ENCODE peak calls at places on chromosome 14, in four cellular contexts. V, P, E and A are unnamed samples.

GRCh38 chr14:104460920-104461651 is 118.5 kb upstream of the C14orf180 start:
- DNase-seq in V (no peak), P (no peak), E (peak), A (peak)

GRCh38 chr14:94145902-94146527 is 16.6 kb upstream of the IFI27L2 start:
- DNase-seq in V (no peak), P (no peak), E (no peak), A (no peak)

GRCh38 chr14:63840981-63841380 is 11.8 kb upstream of the SYNE2 start:
- DNase-seq in V (no peak), P (no peak), E (no peak), A (peak)

GRCh38 chr14:52464175-52464574 is 88.1 kb downstream of the TXNDC16 start:
- DNase-seq in V (no peak), P (no peak), E (no peak), A (no peak)

GRCh38 chr14:98708555-98708954 is 563.4 kb downstream of the BCL11B start:
- DNase-seq in V (no peak), P (no peak), E (no peak), A (no peak)

GRCh38 chr14:62776300-62776699 is 269.0 kb downstream of the KCNH5 start:
- DNase-seq in V (peak), P (peak), E (no peak), A (no peak)

GRCh38 chr14:78182722-78183121 is 12.5 kb downstream of the NRXN3 start:
- DNase-seq in V (no peak), P (no peak), E (no peak), A (no peak)

GRCh38 chr14:89771251-89771650 is 183.3 kb downstream of the EFCAB11 start:
- DNase-seq in V (peak), P (peak), E (no peak), A (no peak)

GRCh38 chr14:96091149-96091693 is 52.1 kb downstream of the C14orf132 start:
- DNase-seq in V (no peak), P (no peak), E (no peak), A (no peak)

DNA sequence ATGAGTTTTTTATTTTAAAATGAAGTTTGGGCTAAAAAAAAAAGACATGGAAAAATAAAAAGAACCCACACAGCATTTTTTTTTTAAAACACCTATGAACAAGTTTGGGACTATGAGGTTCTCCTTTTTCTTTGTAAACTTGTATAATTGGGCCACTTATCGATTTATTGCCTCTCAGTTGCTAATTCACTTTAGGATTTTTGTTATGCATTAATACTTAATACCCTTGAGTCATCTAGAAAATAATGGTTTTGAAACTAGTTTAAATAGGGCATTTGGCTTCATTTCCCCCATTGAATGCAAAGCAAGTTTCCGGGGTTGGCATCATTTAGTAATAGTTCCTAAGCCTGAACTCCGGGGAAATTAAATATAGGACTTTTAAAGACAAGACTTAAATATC is 312.8 kb upstream of the RGS6 start:
- DNase-seq in V (no peak), P (no peak), E (no peak), A (no peak)
- H2BK15ac ChIP-seq in V (no peak), P (peak), E (no peak), A (no peak)

GRCh38 chr14:61532818-61533217 is 162.5 kb upstream of the HIF1A start:
- DNase-seq in V (no peak), P (no peak), E (no peak), A (no peak)

GRCh38 chr14:61528591-61529021 is 166.7 kb upstream of the HIF1A start:
- DNase-seq in V (peak), P (peak), E (no peak), A (no peak)

GRCh38 chr14:61531741-61532505 is 163.4 kb upstream of the HIF1A start:
- DNase-seq in V (no peak), P (peak), E (no peak), A (no peak)

GRCh38 chr14:61530896-61531295 is 164.4 kb upstream of the HIF1A start:
- DNase-seq in V (no peak), P (no peak), E (no peak), A (no peak)

GRCh38 chr14:61530296-61530695 is 165.0 kb upstream of the HIF1A start:
- DNase-seq in V (no peak), P (no peak), E (no peak), A (no peak)
- H3K4ac ChIP-seq in V (no peak), P (no peak), E (no peak), A (no peak)

GRCh38 chr14:58390830-58391229 is 4.9 kb upstream of the TOMM20L start:
- DNase-seq in V (no peak), P (no peak), E (no peak), A (no peak)

GRCh38 chr14:58395565-58395814 is 240 bp upstream of the TOMM20L start:
- DNase-seq in V (no peak), P (no peak), E (no peak), A (no peak)

GRCh38 chr14:58398495-58398894 is 2.8 kb downstream of the TOMM20L start:
- DNase-seq in V (no peak), P (no peak), E (no peak), A (no peak)

GRCh38 chr14:58398895-58399294 is 3.2 kb downstream of the TOMM20L start:
- DNase-seq in V (no peak), P (no peak), E (no peak), A (no peak)

GRCh38 chr14:58395815-58396626 is at the start of gene TOMM20L:
- DNase-seq in V (peak), P (peak), E (peak), A (peak)
- H4K8ac ChIP-seq in V (peak), P (peak), E (no peak), A (no peak)

GRCh38 chr14:77119852-77120251 is 21.7 kb downstream of the ZDHHC22 start:
- DNase-seq in V (no peak), P (no peak), E (no peak), A (no peak)

GRCh38 chr14:77123381-77124344 is 17.9 kb downstream of the ZDHHC22 start:
- DNase-seq in V (no peak), P (no peak), E (no peak), A (peak)

GRCh38 chr14:77120771-77121743 is 20.5 kb downstream of the ZDHHC22 start:
- DNase-seq in V (no peak), P (no peak), E (no peak), A (peak)

GRCh38 chr14:77124345-77125274 is 17.0 kb downstream of the ZDHHC22 start:
- DNase-seq in V (peak), P (peak), E (peak), A (peak)

GRCh38 chr14:77122555-77123125 is 19.0 kb downstream of the ZDHHC22 start:
- DNase-seq in V (no peak), P (no peak), E (no peak), A (peak)
- H2BK15ac ChIP-seq in V (no peak), P (no peak), E (no peak), A (no peak)

GRCh38 chr14:75182820-75183219 is 6.4 kb upstream of the TMED10 start:
- DNase-seq in V (peak), P (peak), E (no peak), A (no peak)
- H3K4ac ChIP-seq in V (peak), P (peak), E (no peak), A (no peak)